ENCODE peak calls at places on chromosomes 7 and 10, in five cellular contexts. H, S, G, P and K are unnamed samples.

GRCh38 chr7:47380325-47381131 is 201.4 kb downstream of the TNS3 start:
- DNase-seq in G (no peak), S (no peak), H (no peak), P (no peak), K (no peak)

GRCh38 chr7:116582806-116583444 is 58.1 kb downstream of the CAV1 start:
- DNase-seq in S (no peak), H (peak), P (no peak), G (no peak), K (peak)

GRCh38 chr7:54878339-54878738 is 119.3 kb upstream of the SEC61G start:
- DNase-seq in G (no peak), S (no peak), H (no peak), P (no peak), K (no peak)

GRCh38 chr10:119488675-119489074 is 53.8 kb downstream of the RGS10 start:
- DNase-seq in P (no peak), H (no peak), S (no peak), G (no peak), K (no peak)

GRCh38 chr10:117342638-117343037 is 32.6 kb downstream of the PDZD8 start:
- DNase-seq in S (no peak), P (no peak), G (no peak), H (no peak), K (no peak)

GRCh38 chr10:37488792-37489657 is 363.6 kb downstream of the ANKRD30A start:
- DNase-seq in H (no peak), G (no peak), P (peak), S (no peak), K (no peak)

GRCh38 chr7:151821806-151822540 is 54.9 kb downstream of the PRKAG2 start:
- DNase-seq in S (no peak), G (no peak), P (no peak), H (no peak), K (peak)

GRCh38 chr7:99806839-99807478 is 20.9 kb upstream of the CYP3A43 start:
- DNase-seq in H (no peak), S (no peak), P (no peak), G (no peak), K (no peak)

GRCh38 chr10:130301026-130301892 is 165.1 kb downstream of the GLRX3 start:
- DNase-seq in S (peak), P (peak), G (no peak), H (no peak), K (no peak)

GRCh38 chr10:77416327-77417135 is 221.1 kb downstream of the KCNMA1 start:
- DNase-seq in G (no peak), S (no peak), P (no peak), H (no peak), K (no peak)

GRCh38 chr10:132856869-132857524 is 71.0 kb upstream of the NKX6-2 start:
- DNase-seq in H (peak), P (peak), G (no peak), S (no peak), K (no peak)

GRCh38 chr7:80284848-80285247 is 150.2 kb downstream of the GNAI1 start:
- DNase-seq in H (no peak), S (no peak), G (no peak), P (no peak), K (no peak)

GRCh38 chr7:66043681-66044497 is 31.7 kb upstream of the ASL start:
- DNase-seq in H (peak), P (peak), S (peak), G (peak), K (peak)

GRCh38 chr10:121595806-121596667 is 2.2 kb downstream of the FGFR2 start:
- DNase-seq in S (no peak), P (no peak), H (no peak), G (peak), K (no peak)

GRCh38 chr10:47374611-47375536 is 9.2 kb downstream of the ZNF488 start:
- DNase-seq in P (peak), G (peak), S (no peak), H (no peak), K (no peak)

GRCh38 chr7:44307301-44307900 is 18.0 kb downstream of the CAMK2B start:
- DNase-seq in G (no peak), P (peak), S (no peak), H (no peak), K (no peak)

GRCh38 chr7:46687203-46687602 is 766.1 kb upstream of the IGFBP3 start:
- DNase-seq in S (no peak), G (no peak), H (no peak), P (no peak), K (no peak)

GRCh38 chr7:42137431-42137830 is 99.6 kb downstream of the GLI3 start:
- DNase-seq in G (no peak), P (no peak), H (no peak), S (no peak), K (no peak)

GRCh38 chr10:70903262-70903921 is 15.0 kb upstream of the PCBD1 start:
- DNase-seq in S (no peak), H (peak), G (peak), P (peak), K (peak)